ENCODE peak calls at places on chromosomes 11 and 22, in seven cellular contexts. M is A549, U is kidney epithelial cell, X is RWPE1, O is T follicular helper cell, F is GM04503, L is endodermal cell. D is an unnamed sample.

GRCh38 chr22:31915499-31916065 is 28.8 kb upstream of the YWHAH start:
- DNase-seq in F (no peak), U (no peak), O (no peak), X (no peak), M (no peak), L (no peak), D (no peak)

GRCh38 chr11:61598886-61599868 is 18.3 kb upstream of the SYT7 start:
- DNase-seq in L (peak), U (no peak), O (no peak), F (no peak), X (no peak), M (no peak), D (no peak)

GRCh38 chr11:34150494-34151151 is 45.2 kb downstream of the NAT10 start:
- DNase-seq in X (no peak), L (no peak), O (no peak), F (no peak), U (no peak), M (no peak), D (no peak)

GRCh38 chr11:68843052-68843561 is 1.4 kb upstream of the CPT1A start:
- DNase-seq in U (no peak), O (peak), L (peak), M (no peak), X (no peak), F (no peak), D (no peak)

GRCh38 chr11:110900426-110900825 is 188.2 kb upstream of the ARHGAP20 start:
- DNase-seq in O (no peak), U (no peak), X (no peak), L (no peak), F (no peak), M (no peak), D (no peak)

GRCh38 chr22:27349456-27349855 is 452.1 kb downstream of the MN1 start:
- DNase-seq in M (no peak), U (no peak), L (no peak), F (peak), O (no peak), X (no peak), D (no peak)

GRCh38 chr11:60957188-60957587 is 5.2 kb upstream of the SLC15A3 start:
- DNase-seq in O (no peak), L (no peak), U (no peak), X (peak), F (peak), M (no peak), D (no peak)

GRCh38 chr11:30143098-30143705 is 87.6 kb upstream of the FSHB start:
- DNase-seq in M (peak), F (no peak), L (peak), X (peak), U (no peak), O (no peak), D (no peak)

GRCh38 chr22:39268645-39269044 is 23.9 kb upstream of the PDGFB start:
- DNase-seq in L (no peak), F (no peak), M (no peak), X (no peak), U (no peak), O (no peak), D (no peak)

GRCh38 chr11:120334894-120335462 is 1.2 kb upstream of the ARHGEF12 start:
- DNase-seq in O (peak), M (peak), L (peak), X (peak), F (peak), U (no peak), D (no peak)

GRCh38 chr11:85953491-85954143 is 98.4 kb downstream of the CCDC83 start:
- DNase-seq in O (no peak), M (no peak), X (no peak), L (no peak), U (no peak), F (no peak), D (no peak)

GRCh38 chr11:69531071-69531716 is 49.7 kb downstream of the LINC01488 start:
- DNase-seq in L (peak), O (no peak), X (no peak), F (no peak), U (no peak), M (no peak), D (no peak)

D was measured in keratinocyte.